ENCODE peak calls at places on chromosome 17, in four cellular contexts. Q is nephron progenitor cell, P is colonic mucosa, W is progenitor cell of endocrine pancreas. N is an unnamed sample.
A peak's percentile ranks its signal among the peaks of the same experiment; 100 is the strongest.

GRCh38 chr17:4940625-4941021 is 555 bp downstream of the RNF167 start:
- DNase-seq in Q (peak; percentile 39), P (peak; percentile 42), W (no peak), N (peak; percentile 78)

GRCh38 chr17:69486779-69487637 is 72.5 kb downstream of the MAP2K6 start:
- DNase-seq in Q (no peak), P (no peak), W (no peak), N (no peak)

GRCh38 chr17:28878981-28879380 is 18.6 kb downstream of the FLOT2 start:
- DNase-seq in Q (peak; percentile 38), P (peak; percentile 36), W (no peak), N (no peak)

GRCh38 chr17:1197781-1198490 is 18.2 kb upstream of the ABR start:
- DNase-seq in Q (no peak), P (peak; percentile 71), W (no peak), N (peak; percentile 90)

GRCh38 chr17:79809530-79810137 is 12.8 kb upstream of the CBX8 start:
- DNase-seq in Q (no peak), P (peak; percentile 72), W (no peak), N (peak; percentile 79)

GRCh38 chr17:35630530-35631148 is 43.5 kb downstream of the AP2B1 start:
- DNase-seq in Q (no peak), P (no peak), W (no peak), N (no peak)

GRCh38 chr17:29162909-29163341 is 17.3 kb downstream of the MYO18A start:
- DNase-seq in Q (no peak), P (no peak), W (no peak), N (no peak)

GRCh38 chr17:50938821-50939541 is 72.8 kb upstream of the TOB1 start:
- DNase-seq in Q (no peak), P (no peak), W (no peak), N (no peak)

GRCh38 chr17:78340183-78340955 is 19.5 kb downstream of the SOCS3 start:
- DNase-seq in Q (no peak), P (peak; percentile 21), W (no peak), N (no peak)

GRCh38 chr17:58789160-58789559 is 33.5 kb downstream of the PPM1E start:
- DNase-seq in Q (no peak), P (no peak), W (no peak), N (no peak)

GRCh38 chr17:2083613-2084128 is 28.8 kb downstream of the HIC1 start:
- DNase-seq in Q (no peak), P (no peak), W (no peak), N (peak; percentile 88)

GRCh38 chr17:45828171-45829133 is 16.2 kb upstream of the SPPL2C start:
- DNase-seq in Q (no peak), P (no peak), W (no peak), N (no peak)
- TF ChIP-seq CTCF in Q (no peak), P (no peak), W (no peak), N (no peak)

DNA sequence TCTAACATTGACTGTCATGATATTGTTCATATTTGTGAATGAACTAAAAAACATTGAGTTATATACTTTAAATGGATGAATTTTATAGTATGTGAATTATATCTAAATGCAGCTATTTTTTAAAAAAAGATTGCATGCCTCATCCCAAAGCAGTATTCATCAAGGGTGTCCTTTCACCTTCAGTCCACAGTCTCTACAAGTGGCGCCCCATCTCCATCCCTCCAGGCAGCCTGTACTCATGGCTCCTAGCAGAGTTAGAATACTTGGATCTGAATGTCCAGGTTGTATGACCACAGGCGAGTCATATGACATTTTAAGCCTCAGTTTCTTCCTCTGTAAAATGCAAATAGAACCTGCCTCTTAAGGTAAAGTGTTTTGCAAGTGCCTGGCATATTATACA is 69.8 kb downstream of the TMEM100 start:
- DNase-seq in Q (no peak), P (no peak), W (no peak), N (no peak)
- TF ChIP-seq CTCF in Q (no peak), P (no peak), W (no peak), N (no peak)

DNA sequence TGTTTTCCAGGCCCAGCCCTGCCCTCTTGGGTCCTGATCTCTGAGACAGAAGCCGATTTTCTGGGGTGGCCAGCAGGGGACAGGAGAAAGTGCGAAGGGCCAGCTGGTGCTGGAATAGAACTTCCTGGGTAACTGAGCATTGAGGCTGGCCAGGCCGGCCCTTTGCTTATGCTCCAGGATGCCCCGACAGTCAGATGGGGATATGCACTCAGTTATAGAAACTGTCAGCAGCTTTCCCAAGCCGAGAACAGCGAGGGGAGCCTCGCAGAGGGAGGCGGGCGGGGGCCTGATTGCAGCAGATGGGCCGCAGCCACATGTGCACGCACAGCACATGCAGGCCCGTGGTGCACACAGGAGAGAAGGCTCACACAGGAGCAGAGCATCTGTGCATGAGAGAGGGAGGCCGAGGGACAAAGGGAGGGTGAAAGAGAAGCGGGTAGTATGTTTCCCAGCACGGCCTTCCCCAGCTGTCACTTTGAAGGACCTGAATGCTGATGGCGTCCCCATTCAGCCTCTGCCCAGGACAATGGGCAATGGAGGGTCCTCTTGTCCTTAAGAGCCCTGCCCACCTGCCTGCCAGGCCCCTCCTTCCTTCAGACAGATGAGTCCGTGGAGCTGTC is 565 bp downstream of the BTBD17 start:
- DNase-seq in Q (no peak), P (no peak), W (no peak), N (no peak)
- TF ChIP-seq CTCF in Q (no peak), P (no peak), W (no peak), N (no peak)

GRCh38 chr17:37791434-37791833 is 46.6 kb upstream of the HNF1B start:
- DNase-seq in Q (no peak), P (peak; percentile 73), W (no peak), N (no peak)
- TF ChIP-seq CTCF in Q (peak; percentile 46), P (peak; percentile 57), W (peak; percentile 48), N (peak; percentile 53)

GRCh38 chr17:56939869-56940484 is 20.9 kb downstream of the COIL start:
- DNase-seq in Q (no peak), P (no peak), W (no peak), N (no peak)
- TF ChIP-seq CTCF in Q (peak; percentile 63), P (peak; percentile 65), W (peak; percentile 66), N (peak; percentile 69)

GRCh38 chr17:60416368-60416925 is 5.8 kb upstream of the CHCT1 start:
- DNase-seq in Q (no peak), P (no peak), W (no peak), N (no peak)

GRCh38 chr17:60422162-60422665 is at the start of gene CHCT1:
- DNase-seq in Q (no peak), P (no peak), W (no peak), N (peak; percentile 38)

GRCh38 chr17:60423865-60424264 is 1.6 kb downstream of the CHCT1 start:
- DNase-seq in Q (no peak), P (no peak), W (no peak), N (no peak)

GRCh38 chr17:60425626-60426025 is 3.3 kb downstream of the CHCT1 start:
- DNase-seq in Q (no peak), P (no peak), W (no peak), N (no peak)

GRCh38 chr17:60421273-60422161 is 772 bp upstream of the CHCT1 start:
- DNase-seq in Q (peak; percentile 78), P (peak; percentile 63), W (peak; percentile 56), N (peak; percentile 94)
- TF ChIP-seq CTCF in Q (peak; percentile 97), P (peak; percentile 100), W (peak; percentile 100), N (peak; percentile 99)

GRCh38 chr17:19338031-19338990 is 24.2 kb downstream of the B9D1 start:
- DNase-seq in Q (peak; percentile 61), P (peak; percentile 60), W (peak; percentile 57), N (peak; percentile 69)
- TF ChIP-seq CTCF in Q (peak; percentile 58), P (peak; percentile 40), W (peak; percentile 81), N (peak; percentile 84)